ENCODE peak calls at places on chromosomes 7 and 10, in ten cellular contexts. Y, V, D, O, A, U, S, W, R and F are unnamed samples.

GRCh38 chr10:124339951-124340760 is 78.6 kb downstream of the OAT start:
- DNase-seq in U (peak), Y (no peak), S (no peak), W (no peak), D (no peak), O (peak), V (no peak), A (no peak), R (no peak), F (no peak)

GRCh38 chr10:7409045-7409731 is 1.6 kb downstream of the SFMBT2 start:
- DNase-seq in U (no peak), Y (peak), R (peak), A (no peak), O (peak), V (no peak), W (peak), S (no peak), D (no peak), F (no peak)

GRCh38 chr7:47326220-47326619 is 255.7 kb downstream of the TNS3 start:
- DNase-seq in A (no peak), S (no peak), R (no peak), U (peak), V (no peak), W (peak), Y (no peak), D (no peak), O (no peak), F (no peak)

GRCh38 chr7:47303014-47303694 is 278.8 kb downstream of the TNS3 start:
- DNase-seq in V (no peak), U (no peak), W (peak), R (no peak), A (no peak), S (no peak), D (no peak), Y (no peak), O (no peak), F (no peak)

GRCh38 chr10:125448596-125448995 is 234.4 kb downstream of the TEX36 start:
- DNase-seq in V (no peak), Y (no peak), S (no peak), W (no peak), A (no peak), O (no peak), U (no peak), D (no peak), R (no peak), F (no peak)

GRCh38 chr7:98458090-98458875 is 57.4 kb upstream of the BAIAP2L1 start:
- DNase-seq in Y (no peak), U (no peak), W (no peak), D (no peak), R (no peak), O (no peak), S (no peak), V (no peak), A (no peak), F (no peak)

GRCh38 chr10:88992945-88993537 is 2.4 kb downstream of the FAS start:
- DNase-seq in O (no peak), S (no peak), Y (no peak), A (no peak), V (no peak), W (no peak), D (no peak), U (no peak), R (no peak), F (no peak)

GRCh38 chr7:101586078-101586941 is 42.8 kb downstream of the MYL10 start:
- DNase-seq in O (peak), U (no peak), S (no peak), D (no peak), V (no peak), W (peak), A (no peak), R (no peak), Y (no peak), F (no peak)

GRCh38 chr7:79452032-79452494 is 1.4 kb downstream of the MAGI2 start:
- DNase-seq in S (no peak), O (peak), U (no peak), Y (peak), D (no peak), V (peak), R (peak), W (peak), A (no peak), F (peak)

GRCh38 chr7:55992346-55992745 is 28.0 kb downstream of the NIPSNAP2 start:
- DNase-seq in A (no peak), W (no peak), S (no peak), D (no peak), U (no peak), V (no peak), R (no peak), O (no peak), Y (no peak), F (no peak)

GRCh38 chr7:70182516-70182915 is 584.2 kb downstream of the AUTS2 start:
- DNase-seq in S (no peak), R (no peak), U (no peak), O (no peak), Y (no peak), D (no peak), W (no peak), V (no peak), A (no peak), F (no peak)

GRCh38 chr7:158706273-158706704 is 1.7 kb upstream of the NCAPG2 start:
- DNase-seq in Y (no peak), V (no peak), W (no peak), D (no peak), U (no peak), R (no peak), S (no peak), A (no peak), O (no peak), F (no peak)

GRCh38 chr7:151725844-151726770 is 150.8 kb downstream of the PRKAG2 start:
- DNase-seq in W (no peak), U (no peak), V (no peak), D (no peak), Y (no peak), R (peak), O (no peak), S (no peak), A (no peak), F (no peak)

GRCh38 chr10:11411926-11412545 is 199.4 kb downstream of the USP6NL start:
- DNase-seq in V (no peak), W (no peak), A (no peak), U (no peak), O (no peak), S (no peak), D (no peak), R (no peak), Y (no peak), F (no peak)

GRCh38 chr10:129766611-129767550 is 197.2 kb downstream of the EBF3 start:
- DNase-seq in Y (no peak), A (no peak), U (no peak), W (peak), S (no peak), D (no peak), R (no peak), O (peak), V (peak), F (peak)

GRCh38 chr10:71323407-71323806 is 4.3 kb downstream of the SLC29A3 start:
- DNase-seq in R (no peak), W (no peak), A (no peak), V (no peak), O (no peak), D (no peak), Y (no peak), S (no peak), U (no peak), F (no peak)

GRCh38 chr10:7310076-7310475 is 100.8 kb downstream of the SFMBT2 start:
- DNase-seq in V (no peak), R (peak), Y (no peak), D (no peak), W (no peak), O (no peak), A (no peak), U (no peak), S (no peak), F (no peak)

GRCh38 chr10:79102056-79102874 is 33.5 kb downstream of the ZMIZ1 start:
- DNase-seq in D (no peak), U (no peak), O (no peak), V (peak), W (peak), Y (peak), R (peak), A (no peak), S (no peak), F (no peak)

GRCh38 chr10:124081547-124082140 is 11.8 kb downstream of the CHST15 start:
- DNase-seq in R (no peak), W (no peak), Y (no peak), S (no peak), A (no peak), O (no peak), V (no peak), U (no peak), D (no peak), F (no peak)

GRCh38 chr7:127189885-127190284 is 62.9 kb downstream of the GRM8 start:
- DNase-seq in S (no peak), Y (no peak), W (no peak), A (no peak), U (no peak), O (no peak), V (no peak), R (no peak), D (no peak), F (no peak)

GRCh38 chr7:120979765-120980499 is 8.6 kb upstream of the CPED1 start:
- DNase-seq in O (no peak), R (no peak), D (no peak), Y (no peak), U (no peak), W (no peak), S (no peak), V (no peak), A (no peak), F (no peak)

GRCh38 chr10:100238429-100238828 is 9.0 kb upstream of the CHUK start:
- DNase-seq in D (no peak), V (no peak), O (no peak), R (no peak), A (no peak), S (no peak), Y (no peak), W (no peak), U (no peak), F (no peak)

GRCh38 chr10:117221156-117221711 is 19.7 kb upstream of the SLC18A2 start:
- DNase-seq in O (no peak), R (no peak), D (no peak), W (no peak), U (no peak), A (no peak), S (no peak), Y (no peak), V (no peak), F (peak)

GRCh38 chr7:77409739-77410545 is 6.2 kb downstream of the GSAP start:
- DNase-seq in Y (no peak), V (peak), D (no peak), R (no peak), A (no peak), O (no peak), W (no peak), U (no peak), S (no peak), F (no peak)

GRCh38 chr10:107056160-107056559 is 108.3 kb downstream of the SORCS1 start:
- DNase-seq in U (no peak), O (no peak), R (no peak), S (no peak), A (no peak), W (no peak), Y (peak), D (no peak), V (no peak), F (no peak)

GRCh38 chr10:3009341-3009740 is 58.0 kb upstream of the PFKP start:
- DNase-seq in S (no peak), U (no peak), D (no peak), R (no peak), W (no peak), A (no peak), Y (no peak), V (no peak), O (no peak), F (no peak)

GRCh38 chr7:130853503-130854279 is 119.7 kb upstream of the KLF14 start:
- DNase-seq in Y (no peak), R (no peak), U (no peak), A (no peak), D (no peak), O (no peak), V (no peak), W (no peak), S (no peak), F (no peak)

GRCh38 chr7:29442146-29442545 is 121.5 kb upstream of the PRR15 start:
- DNase-seq in S (no peak), A (no peak), O (no peak), Y (no peak), V (no peak), D (no peak), U (no peak), R (no peak), W (no peak), F (no peak)

GRCh38 chr10:83692196-83692595 is 447.1 kb upstream of the GHITM start:
- DNase-seq in W (no peak), O (no peak), D (no peak), Y (no peak), S (no peak), V (no peak), R (no peak), A (no peak), U (no peak), F (no peak)

GRCh38 chr10:71694567-71694968 is 25.0 kb downstream of the C10orf105 start:
- DNase-seq in V (peak), W (no peak), A (peak), S (peak), D (no peak), O (no peak), R (peak), Y (peak), U (no peak), F (peak)

GRCh38 chr10:58054881-58055280 is 212.8 kb downstream of the IPMK start:
- DNase-seq in O (no peak), Y (no peak), R (no peak), D (no peak), S (no peak), U (no peak), A (no peak), W (no peak), V (no peak), F (no peak)

GRCh38 chr7:27901028-27901760 is 161.2 kb downstream of the TAX1BP1 start:
- DNase-seq in V (no peak), Y (no peak), W (no peak), D (no peak), O (no peak), S (peak), A (no peak), R (no peak), U (no peak), F (no peak)

GRCh38 chr7:107703219-107703618 is 40.7 kb upstream of the CBLL1 start:
- DNase-seq in V (no peak), R (no peak), S (no peak), U (no peak), W (no peak), D (no peak), Y (no peak), A (no peak), O (no peak), F (no peak)

GRCh38 chr7:118306771-118307170 is 82.3 kb downstream of the ANKRD7 start:
- DNase-seq in W (no peak), D (no peak), Y (no peak), S (no peak), R (no peak), U (peak), O (no peak), V (no peak), A (no peak), F (no peak)

GRCh38 chr7:133955208-133955607 is 171.9 kb upstream of the LRGUK start:
- DNase-seq in S (no peak), O (no peak), V (no peak), R (no peak), W (no peak), Y (no peak), U (no peak), D (no peak), A (no peak), F (no peak)

GRCh38 chr10:62005281-62005680 is 103.8 kb downstream of the ARID5B start:
- DNase-seq in Y (no peak), A (no peak), S (no peak), D (no peak), U (no peak), W (no peak), O (no peak), R (no peak), V (no peak), F (no peak)

GRCh38 chr10:11936389-11937152 is 106.0 kb downstream of the UPF2 start:
- DNase-seq in S (no peak), D (no peak), A (no peak), O (no peak), U (no peak), Y (no peak), W (no peak), R (no peak), V (no peak), F (no peak)

GRCh38 chr7:42159150-42159549 is 77.9 kb downstream of the GLI3 start:
- DNase-seq in U (no peak), A (no peak), O (no peak), S (no peak), V (no peak), R (no peak), D (no peak), Y (no peak), W (no peak), F (no peak)

GRCh38 chr10:31947144-31947926 is 18.7 kb upstream of the ARHGAP12 start:
- DNase-seq in A (no peak), D (no peak), V (peak), O (no peak), U (peak), S (no peak), Y (no peak), R (no peak), W (no peak), F (no peak)